ENCODE peak calls at places on chromosomes 12 and 14, in ten cellular contexts. One of them, this sample, is unnamed.

GRCh38 chr12:56333197-56333678 is 562 bp downstream of the PAN2 start:
- DNase-seq in tibial artery: no peak
- DNase-seq in kidney: no peak
- DNase-seq in Panc1: no peak
- DNase-seq in stomach: no peak
- DNase-seq in CD8-positive, alpha-beta T cell: no peak
- DNase-seq in colonic mucosa: no peak
- DNase-seq in suprapubic skin: no peak
- DNase-seq in lower lobe of right lung: no peak
- DNase-seq in cardiac muscle cell: no peak
- DNase-seq in this sample: no peak

GRCh38 chr14:89427426-89428162 is 10.6 kb upstream of the FOXN3 start:
- DNase-seq in tibial artery: peak; percentile 63
- DNase-seq in kidney: no peak
- DNase-seq in Panc1: no peak
- DNase-seq in stomach: no peak
- DNase-seq in CD8-positive, alpha-beta T cell: no peak
- DNase-seq in colonic mucosa: no peak
- DNase-seq in suprapubic skin: no peak
- DNase-seq in lower lobe of right lung: no peak
- DNase-seq in cardiac muscle cell: peak; percentile 41
- DNase-seq in this sample: no peak

GRCh38 chr12:64744422-64745258 is 14.6 kb downstream of the GNS start:
- DNase-seq in tibial artery: no peak
- DNase-seq in kidney: no peak
- DNase-seq in Panc1: no peak
- DNase-seq in stomach: no peak
- DNase-seq in CD8-positive, alpha-beta T cell: no peak
- DNase-seq in colonic mucosa: no peak
- DNase-seq in suprapubic skin: no peak
- DNase-seq in lower lobe of right lung: no peak
- DNase-seq in cardiac muscle cell: peak; percentile 42
- DNase-seq in this sample: no peak

GRCh38 chr14:81655423-81656314 is 122.0 kb upstream of the SEL1L start:
- DNase-seq in tibial artery: no peak
- DNase-seq in kidney: no peak
- DNase-seq in Panc1: no peak
- DNase-seq in stomach: no peak
- DNase-seq in CD8-positive, alpha-beta T cell: no peak
- DNase-seq in colonic mucosa: no peak
- DNase-seq in suprapubic skin: no peak
- DNase-seq in lower lobe of right lung: no peak
- DNase-seq in cardiac muscle cell: no peak
- DNase-seq in this sample: no peak

GRCh38 chr14:36452850-36453249 is 67.2 kb downstream of the NKX2-1 start:
- DNase-seq in tibial artery: no peak
- DNase-seq in kidney: no peak
- DNase-seq in Panc1: no peak
- DNase-seq in stomach: no peak
- DNase-seq in CD8-positive, alpha-beta T cell: no peak
- DNase-seq in colonic mucosa: no peak
- DNase-seq in suprapubic skin: no peak
- DNase-seq in lower lobe of right lung: no peak
- DNase-seq in cardiac muscle cell: no peak
- DNase-seq in this sample: no peak

GRCh38 chr12:6767592-6768384 is 1.6 kb downstream of the PTMS start:
- DNase-seq in tibial artery: peak; percentile 80
- DNase-seq in kidney: no peak
- DNase-seq in Panc1: no peak
- DNase-seq in stomach: no peak
- DNase-seq in CD8-positive, alpha-beta T cell: no peak
- DNase-seq in colonic mucosa: peak; percentile 36
- DNase-seq in suprapubic skin: no peak
- DNase-seq in lower lobe of right lung: no peak
- DNase-seq in cardiac muscle cell: peak; percentile 27
- DNase-seq in this sample: no peak

GRCh38 chr12:113068312-113068935 is 11.9 kb downstream of the DTX1 start:
- DNase-seq in tibial artery: no peak
- DNase-seq in kidney: no peak
- DNase-seq in Panc1: no peak
- DNase-seq in stomach: no peak
- DNase-seq in CD8-positive, alpha-beta T cell: no peak
- DNase-seq in colonic mucosa: no peak
- DNase-seq in suprapubic skin: no peak
- DNase-seq in lower lobe of right lung: no peak
- DNase-seq in cardiac muscle cell: no peak
- DNase-seq in this sample: no peak

GRCh38 chr14:24147761-24148428 is 597 bp downstream of the RNF31 start:
- DNase-seq in tibial artery: no peak
- DNase-seq in kidney: peak; percentile 87
- DNase-seq in Panc1: no peak
- DNase-seq in stomach: no peak
- DNase-seq in CD8-positive, alpha-beta T cell: no peak
- DNase-seq in colonic mucosa: no peak
- DNase-seq in suprapubic skin: no peak
- DNase-seq in lower lobe of right lung: peak; percentile 65
- DNase-seq in cardiac muscle cell: no peak
- DNase-seq in this sample: no peak

GRCh38 chr12:103085541-103085940 is 128.1 kb downstream of the ASCL1 start:
- DNase-seq in tibial artery: no peak
- DNase-seq in kidney: no peak
- DNase-seq in Panc1: no peak
- DNase-seq in stomach: no peak
- DNase-seq in CD8-positive, alpha-beta T cell: no peak
- DNase-seq in colonic mucosa: no peak
- DNase-seq in suprapubic skin: no peak
- DNase-seq in lower lobe of right lung: no peak
- DNase-seq in cardiac muscle cell: no peak
- DNase-seq in this sample: no peak

GRCh38 chr12:9866786-9867379 is 2.3 kb downstream of the CLEC2B start:
- DNase-seq in tibial artery: no peak
- DNase-seq in kidney: no peak
- DNase-seq in Panc1: no peak
- DNase-seq in stomach: no peak
- DNase-seq in CD8-positive, alpha-beta T cell: no peak
- DNase-seq in colonic mucosa: no peak
- DNase-seq in suprapubic skin: no peak
- DNase-seq in lower lobe of right lung: no peak
- DNase-seq in cardiac muscle cell: no peak
- DNase-seq in this sample: no peak

GRCh38 chr14:87679094-87679493 is 313.9 kb downstream of the GALC start:
- DNase-seq in tibial artery: no peak
- DNase-seq in kidney: no peak
- DNase-seq in Panc1: no peak
- DNase-seq in stomach: no peak
- DNase-seq in CD8-positive, alpha-beta T cell: no peak
- DNase-seq in colonic mucosa: no peak
- DNase-seq in suprapubic skin: no peak
- DNase-seq in lower lobe of right lung: no peak
- DNase-seq in cardiac muscle cell: no peak
- DNase-seq in this sample: no peak

GRCh38 chr12:58847876-58848600 is 72.3 kb downstream of the LRIG3 start:
- DNase-seq in tibial artery: no peak
- DNase-seq in kidney: no peak
- DNase-seq in Panc1: no peak
- DNase-seq in stomach: no peak
- DNase-seq in CD8-positive, alpha-beta T cell: no peak
- DNase-seq in colonic mucosa: no peak
- DNase-seq in suprapubic skin: no peak
- DNase-seq in lower lobe of right lung: no peak
- DNase-seq in cardiac muscle cell: no peak
- DNase-seq in this sample: no peak

GRCh38 chr14:52272375-52272774 is 4.9 kb downstream of the PTGDR start:
- DNase-seq in tibial artery: no peak
- DNase-seq in kidney: no peak
- DNase-seq in Panc1: no peak
- DNase-seq in stomach: no peak
- DNase-seq in CD8-positive, alpha-beta T cell: no peak
- DNase-seq in colonic mucosa: peak; percentile 66
- DNase-seq in suprapubic skin: no peak
- DNase-seq in lower lobe of right lung: no peak
- DNase-seq in cardiac muscle cell: peak; percentile 61
- DNase-seq in this sample: no peak

GRCh38 chr12:96177013-96177412 is 17.2 kb upstream of the ELK3 start:
- DNase-seq in tibial artery: no peak
- DNase-seq in kidney: no peak
- DNase-seq in Panc1: no peak
- DNase-seq in stomach: no peak
- DNase-seq in CD8-positive, alpha-beta T cell: peak; percentile 31
- DNase-seq in colonic mucosa: no peak
- DNase-seq in suprapubic skin: no peak
- DNase-seq in lower lobe of right lung: no peak
- DNase-seq in cardiac muscle cell: peak; percentile 36
- DNase-seq in this sample: no peak

GRCh38 chr12:80186727-80187217 is 87.4 kb downstream of the OTOGL start:
- DNase-seq in tibial artery: peak; percentile 69
- DNase-seq in kidney: no peak
- DNase-seq in Panc1: peak; percentile 59
- DNase-seq in stomach: peak; percentile 37
- DNase-seq in CD8-positive, alpha-beta T cell: peak; percentile 31
- DNase-seq in colonic mucosa: peak; percentile 54
- DNase-seq in suprapubic skin: peak; percentile 62
- DNase-seq in lower lobe of right lung: no peak
- DNase-seq in cardiac muscle cell: peak; percentile 97
- DNase-seq in this sample: peak; percentile 64

GRCh38 chr12:48861111-48861510 is 4.6 kb downstream of the RND1 start:
- DNase-seq in tibial artery: no peak
- DNase-seq in kidney: no peak
- DNase-seq in Panc1: no peak
- DNase-seq in stomach: no peak
- DNase-seq in CD8-positive, alpha-beta T cell: no peak
- DNase-seq in colonic mucosa: no peak
- DNase-seq in suprapubic skin: no peak
- DNase-seq in lower lobe of right lung: no peak
- DNase-seq in cardiac muscle cell: no peak
- DNase-seq in this sample: no peak

GRCh38 chr14:65792208-65792905 is 379.8 kb downstream of the FUT8 start:
- DNase-seq in tibial artery: no peak
- DNase-seq in kidney: no peak
- DNase-seq in Panc1: no peak
- DNase-seq in stomach: no peak
- DNase-seq in CD8-positive, alpha-beta T cell: no peak
- DNase-seq in colonic mucosa: no peak
- DNase-seq in suprapubic skin: no peak
- DNase-seq in lower lobe of right lung: no peak
- DNase-seq in cardiac muscle cell: no peak
- DNase-seq in this sample: no peak

DNA sequence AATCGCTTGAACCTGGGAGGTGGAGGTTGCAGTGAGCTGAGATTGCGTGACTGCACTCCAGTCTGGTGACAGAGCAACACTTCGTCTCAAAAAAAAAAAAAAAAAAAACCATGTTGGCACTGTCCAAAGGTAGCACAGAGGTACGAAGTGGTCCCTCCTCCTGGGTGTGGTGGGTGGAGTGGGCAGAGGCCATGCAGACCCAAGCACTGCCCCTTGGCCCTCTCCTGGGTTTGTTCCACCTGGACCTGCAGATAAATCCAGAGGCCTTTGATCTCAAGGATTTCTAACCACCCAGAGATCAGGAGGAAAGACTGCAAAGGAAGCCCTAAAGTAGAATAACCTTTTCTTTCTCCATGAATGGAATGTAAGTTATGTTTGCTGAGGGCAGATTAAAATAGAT is 8.7 kb upstream of the GALNT6 start:
- DNase-seq in tibial artery: no peak
- DNase-seq in kidney: no peak
- DNase-seq in Panc1: no peak
- DNase-seq in stomach: no peak
- DNase-seq in CD8-positive, alpha-beta T cell: no peak
- DNase-seq in colonic mucosa: peak; percentile 74
- DNase-seq in suprapubic skin: no peak
- DNase-seq in lower lobe of right lung: no peak
- DNase-seq in cardiac muscle cell: no peak
- DNase-seq in this sample: peak; percentile 13
- TF ChIP-seq CTCF in tibial artery: no peak
- TF ChIP-seq CTCF in kidney: no peak
- TF ChIP-seq CTCF in Panc1: no peak
- TF ChIP-seq CTCF in stomach: no peak
- TF ChIP-seq CTCF in CD8-positive, alpha-beta T cell: no peak
- TF ChIP-seq CTCF in colonic mucosa: no peak
- TF ChIP-seq CTCF in suprapubic skin: no peak
- TF ChIP-seq CTCF in lower lobe of right lung: no peak
- TF ChIP-seq CTCF in cardiac muscle cell: no peak
- TF ChIP-seq CTCF in this sample: no peak

DNA sequence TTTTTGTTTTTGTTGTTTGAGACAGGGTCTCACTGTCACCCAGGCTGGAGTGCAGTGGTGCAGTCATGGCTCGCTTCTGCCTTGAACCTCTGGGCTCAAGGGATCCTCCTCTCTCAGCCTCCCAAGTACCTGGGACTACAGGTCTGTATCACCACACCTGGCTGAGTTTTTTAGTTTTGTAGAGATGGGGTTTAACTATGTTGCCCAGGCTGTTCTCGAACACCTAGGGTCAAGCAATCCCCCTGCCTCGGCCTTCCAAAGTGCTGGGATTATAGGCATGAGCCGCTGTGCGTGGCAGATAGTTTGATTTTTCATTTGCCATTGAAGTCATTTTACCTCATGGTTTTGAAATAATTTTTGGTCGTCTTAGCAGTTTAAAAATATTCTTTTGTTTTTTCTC is 94.3 kb upstream of the EIF5 start:
- DNase-seq in tibial artery: peak; percentile 21
- DNase-seq in kidney: no peak
- DNase-seq in Panc1: no peak
- DNase-seq in stomach: no peak
- DNase-seq in CD8-positive, alpha-beta T cell: no peak
- DNase-seq in colonic mucosa: no peak
- DNase-seq in suprapubic skin: no peak
- DNase-seq in lower lobe of right lung: no peak
- DNase-seq in cardiac muscle cell: no peak
- DNase-seq in this sample: no peak
- H3K4me1 ChIP-seq in tibial artery: no peaks in the 10 kb centered on the region
- H3K4me1 ChIP-seq in kidney: no peaks in the 10 kb centered on the region
- H3K4me1 ChIP-seq in Panc1: no peaks in the 10 kb centered on the region
- H3K4me1 ChIP-seq in stomach: no peaks in the 10 kb centered on the region
- H3K4me1 ChIP-seq in CD8-positive, alpha-beta T cell: no peaks in the 10 kb centered on the region
- H3K4me1 ChIP-seq in colonic mucosa: no peaks in the 10 kb centered on the region
- H3K4me1 ChIP-seq in suprapubic skin: peaks cover 9% of the 10 kb centered on the region
- H3K4me1 ChIP-seq in lower lobe of right lung: peaks cover 9% of the 10 kb centered on the region
- H3K4me1 ChIP-seq in cardiac muscle cell: no peaks in the 10 kb centered on the region
- H3K4me1 ChIP-seq in this sample: no peaks in the 10 kb centered on the region

GRCh38 chr14:57530571-57530970 is 36.9 kb upstream of the CCDC198 start:
- DNase-seq in tibial artery: no peak
- DNase-seq in kidney: no peak
- DNase-seq in Panc1: no peak
- DNase-seq in stomach: no peak
- DNase-seq in CD8-positive, alpha-beta T cell: no peak
- DNase-seq in colonic mucosa: no peak
- DNase-seq in suprapubic skin: no peak
- DNase-seq in lower lobe of right lung: no peak
- DNase-seq in cardiac muscle cell: no peak
- DNase-seq in this sample: no peak

GRCh38 chr14:57533214-57533613 is 39.6 kb upstream of the CCDC198 start:
- DNase-seq in tibial artery: no peak
- DNase-seq in kidney: no peak
- DNase-seq in Panc1: peak; percentile 27
- DNase-seq in stomach: no peak
- DNase-seq in CD8-positive, alpha-beta T cell: no peak
- DNase-seq in colonic mucosa: no peak
- DNase-seq in suprapubic skin: no peak
- DNase-seq in lower lobe of right lung: no peak
- DNase-seq in cardiac muscle cell: peak; percentile 15
- DNase-seq in this sample: no peak
- TF ChIP-seq CTCF in tibial artery: peak; percentile 58
- TF ChIP-seq CTCF in kidney: peak; percentile 68
- TF ChIP-seq CTCF in Panc1: peak; percentile 61
- TF ChIP-seq CTCF in stomach: peak; percentile 13
- TF ChIP-seq CTCF in CD8-positive, alpha-beta T cell: no peak
- TF ChIP-seq CTCF in colonic mucosa: no peak
- TF ChIP-seq CTCF in suprapubic skin: no peak
- TF ChIP-seq CTCF in lower lobe of right lung: peak; percentile 29
- TF ChIP-seq CTCF in cardiac muscle cell: peak; percentile 20
- TF ChIP-seq CTCF in this sample: no peak

GRCh38 chr14:105475269-105475915 is 771 bp downstream of the CRIP2 start:
- DNase-seq in tibial artery: peak; percentile 88
- DNase-seq in kidney: peak; percentile 91
- DNase-seq in Panc1: no peak
- DNase-seq in stomach: no peak
- DNase-seq in CD8-positive, alpha-beta T cell: peak; percentile 31
- DNase-seq in colonic mucosa: no peak
- DNase-seq in suprapubic skin: peak; percentile 87
- DNase-seq in lower lobe of right lung: no peak
- DNase-seq in cardiac muscle cell: no peak
- DNase-seq in this sample: no peak
- H3K4me1 ChIP-seq in tibial artery: peaks cover 83% of the 10 kb centered on the region
- H3K4me1 ChIP-seq in kidney: peaks cover 14% of the 10 kb centered on the region
- H3K4me1 ChIP-seq in Panc1: peaks cover 43% of the 10 kb centered on the region
- H3K4me1 ChIP-seq in stomach: peaks cover 87% of the 10 kb centered on the region
- H3K4me1 ChIP-seq in CD8-positive, alpha-beta T cell: peaks cover 54% of the 10 kb centered on the region
- H3K4me1 ChIP-seq in colonic mucosa: peaks cover 7% of the 10 kb centered on the region
- H3K4me1 ChIP-seq in suprapubic skin: peaks cover 60% of the 10 kb centered on the region
- H3K4me1 ChIP-seq in lower lobe of right lung: peaks cover 71% of the 10 kb centered on the region
- H3K4me1 ChIP-seq in cardiac muscle cell: peaks cover 57% of the 10 kb centered on the region
- H3K4me1 ChIP-seq in this sample: no peaks in the 10 kb centered on the region

This sample was measured in right atrium auricular region.